ENCODE peak calls at places on chromosomes 13 and 19, in four cellular contexts. Z, H, N and K are unnamed samples.

GRCh38 chr19:3576696-3577443 is 4.1 kb downstream of the HMG20B start:
- DNase-seq in Z (no peak), H (no peak), N (no peak), K (no peak)

GRCh38 chr19:17479325-17479791 is 9.0 kb downstream of the SLC27A1 start:
- DNase-seq in Z (no peak), H (no peak), N (no peak), K (no peak)

GRCh38 chr19:3102239-3103140 is 8.3 kb downstream of the GNA11 start:
- DNase-seq in Z (no peak), H (no peak), N (no peak), K (no peak)

GRCh38 chr19:5285311-5285710 is 55.3 kb downstream of the PTPRS start:
- DNase-seq in Z (no peak), H (no peak), N (no peak), K (no peak)

GRCh38 chr13:30738946-30739528 is 3.7 kb downstream of the ALOX5AP start:
- DNase-seq in Z (no peak), H (no peak), N (no peak), K (no peak)

GRCh38 chr13:106981050-106981449 is 413.1 kb upstream of the ARGLU1 start:
- DNase-seq in Z (no peak), H (no peak), N (no peak), K (no peak)

GRCh38 chr13:52848455-52849190 is at the start of gene PCDH8:
- DNase-seq in Z (peak), H (no peak), N (no peak), K (no peak)

GRCh38 chr13:21594715-21595545 is 9.0 kb downstream of the MICU2 start:
- DNase-seq in Z (no peak), H (no peak), N (no peak), K (no peak)

GRCh38 chr13:73781384-73781783 is 352.8 kb downstream of the KLF12 start:
- DNase-seq in Z (no peak), H (no peak), N (no peak), K (no peak)

GRCh38 chr19:12994701-12995595 is at the start of gene NFIX:
- DNase-seq in Z (peak), H (peak), N (no peak), K (no peak)

GRCh38 chr19:18503337-18503970 is 18.4 kb downstream of the ELL start:
- DNase-seq in Z (no peak), H (no peak), N (no peak), K (no peak)

GRCh38 chr13:24745861-24746617 is 17.9 kb upstream of the RNF17 start:
- DNase-seq in Z (no peak), H (no peak), N (no peak), K (no peak)

GRCh38 chr19:46574533-46574932 is 26.6 kb upstream of the CALM3 start:
- DNase-seq in Z (no peak), H (peak), N (no peak), K (no peak)

GRCh38 chr13:113781571-113781970 is 22.5 kb downstream of the TMEM255B start:
- DNase-seq in Z (no peak), H (no peak), N (no peak), K (no peak)

GRCh38 chr13:59658027-59658735 is 505.5 kb downstream of the DIAPH3 start:
- DNase-seq in Z (no peak), H (no peak), N (no peak), K (no peak)

GRCh38 chr19:35757231-35757748 is 461 bp upstream of the HSPB6 start:
- DNase-seq in Z (no peak), H (no peak), N (no peak), K (no peak)

GRCh38 chr19:55549500-55550320 is 4.4 kb upstream of the SBK3 start:
- DNase-seq in Z (peak), H (no peak), N (no peak), K (no peak)

GRCh38 chr19:18023596-18024212 is 15.7 kb downstream of the ARRDC2 start:
- DNase-seq in Z (peak), H (peak), N (no peak), K (peak)

GRCh38 chr13:73231456-73231855 is 172.7 kb downstream of the KLF5 start:
- DNase-seq in Z (no peak), H (no peak), N (no peak), K (no peak)

GRCh38 chr13:76708138-76708537 is 178.1 kb downstream of the KCTD12 start:
- DNase-seq in Z (no peak), H (no peak), N (peak), K (no peak)